ENCODE peak calls at places on chromosomes 16 and 17, in six cellular contexts. C is progenitor cell of endocrine pancreas, G is HFF-Myc, P is left ventricle myocardium inferior, I is tibial nerve, T is cardiac muscle cell. K is an unnamed sample.

GRCh38 chr16:58515871-58516767 is 802 bp downstream of the SETD6 start:
- DNase-seq in P (no peak), G (no peak), C (no peak), I (no peak), T (peak; percentile 37), K (no peak)

GRCh38 chr17:32287804-32288511 is 22.3 kb downstream of the RHBDL3 start:
- DNase-seq in C (no peak), T (no peak), I (no peak), P (no peak), G (no peak), K (no peak)

GRCh38 chr17:42819939-42820535 is 4.0 kb downstream of the BECN1 start:
- DNase-seq in G (no peak), C (peak; percentile 28), I (no peak), T (peak; percentile 75), P (peak; percentile 40), K (no peak)

GRCh38 chr17:82449136-82449882 is 1.2 kb downstream of the CYBC1 start:
- DNase-seq in I (no peak), T (no peak), G (no peak), P (no peak), C (no peak), K (no peak)

GRCh38 chr17:78748730-78749317 is 33.2 kb downstream of the CYTH1 start:
- DNase-seq in G (peak; percentile 51), P (peak; percentile 50), C (no peak), T (no peak), I (peak; percentile 52), K (no peak)

GRCh38 chr16:5768445-5768844 is 670.9 kb upstream of the EEF2KMT start:
- DNase-seq in P (no peak), G (no peak), T (no peak), C (no peak), I (no peak), K (no peak)

GRCh38 chr16:4972938-4973587 is 14.9 kb downstream of the SEC14L5 start:
- DNase-seq in T (no peak), C (no peak), G (no peak), I (no peak), P (no peak), K (no peak)

GRCh38 chr16:55999683-56000082 is 124.5 kb upstream of the CES5A start:
- DNase-seq in G (no peak), I (no peak), P (no peak), C (no peak), T (no peak), K (no peak)

GRCh38 chr17:38701504-38702165 is 3.4 kb upstream of the MLLT6 start:
- DNase-seq in G (no peak), C (no peak), P (no peak), I (no peak), T (no peak), K (no peak)

GRCh38 chr17:70041061-70041460 is 34.0 kb upstream of the KCNJ16 start:
- DNase-seq in P (no peak), G (no peak), I (no peak), T (no peak), C (no peak), K (no peak)

GRCh38 chr16:84458606-84459516 is 45.6 kb downstream of the MEAK7 start:
- DNase-seq in I (no peak), G (no peak), C (no peak), P (no peak), T (no peak), K (peak; percentile 59)

GRCh38 chr17:4599505-4600281 is 15.4 kb downstream of the SMTNL2 start:
- DNase-seq in C (no peak), G (no peak), T (peak; percentile 57), P (peak; percentile 73), I (no peak), K (no peak)

GRCh38 chr16:75491876-75492275 is 3.4 kb downstream of the CHST6 start:
- DNase-seq in P (no peak), C (no peak), T (peak; percentile 4), I (no peak), G (no peak), K (no peak)

GRCh38 chr17:48181653-48182052 is 74.1 kb downstream of the SNX11 start:
- DNase-seq in G (no peak), I (no peak), T (peak; percentile 40), C (no peak), P (no peak), K (no peak)
- TF ChIP-seq CTCF in G (peak; percentile 49), I (no peak), T (peak; percentile 38), C (peak; percentile 48), P (peak; percentile 16), K (peak; percentile 57)

DNA sequence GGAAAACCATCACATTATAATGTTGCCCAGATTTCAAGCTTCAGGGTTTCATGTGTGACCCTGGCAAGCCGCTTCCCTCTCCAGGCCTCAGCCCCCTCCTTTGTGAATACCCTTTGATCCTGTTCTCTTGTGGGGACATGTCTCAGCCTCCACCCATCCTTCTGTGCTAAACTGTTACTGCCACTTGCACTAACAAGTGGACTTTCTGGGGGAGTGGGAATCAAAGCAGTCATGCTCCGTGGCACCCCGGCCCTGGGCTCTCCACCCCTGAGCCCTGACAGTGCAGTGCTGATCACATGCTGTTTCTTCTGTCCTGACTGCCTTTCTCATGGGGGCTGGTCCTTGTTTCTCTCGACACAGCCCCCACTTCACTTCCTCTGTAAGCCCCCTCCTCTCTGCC is 9.7 kb upstream of the DCAF7 start:
- DNase-seq in C (no peak), I (no peak), G (no peak), P (no peak), T (no peak), K (no peak)
- TF ChIP-seq CTCF in C (no peak), I (no peak), G (no peak), P (no peak), T (no peak), K (no peak)

DNA sequence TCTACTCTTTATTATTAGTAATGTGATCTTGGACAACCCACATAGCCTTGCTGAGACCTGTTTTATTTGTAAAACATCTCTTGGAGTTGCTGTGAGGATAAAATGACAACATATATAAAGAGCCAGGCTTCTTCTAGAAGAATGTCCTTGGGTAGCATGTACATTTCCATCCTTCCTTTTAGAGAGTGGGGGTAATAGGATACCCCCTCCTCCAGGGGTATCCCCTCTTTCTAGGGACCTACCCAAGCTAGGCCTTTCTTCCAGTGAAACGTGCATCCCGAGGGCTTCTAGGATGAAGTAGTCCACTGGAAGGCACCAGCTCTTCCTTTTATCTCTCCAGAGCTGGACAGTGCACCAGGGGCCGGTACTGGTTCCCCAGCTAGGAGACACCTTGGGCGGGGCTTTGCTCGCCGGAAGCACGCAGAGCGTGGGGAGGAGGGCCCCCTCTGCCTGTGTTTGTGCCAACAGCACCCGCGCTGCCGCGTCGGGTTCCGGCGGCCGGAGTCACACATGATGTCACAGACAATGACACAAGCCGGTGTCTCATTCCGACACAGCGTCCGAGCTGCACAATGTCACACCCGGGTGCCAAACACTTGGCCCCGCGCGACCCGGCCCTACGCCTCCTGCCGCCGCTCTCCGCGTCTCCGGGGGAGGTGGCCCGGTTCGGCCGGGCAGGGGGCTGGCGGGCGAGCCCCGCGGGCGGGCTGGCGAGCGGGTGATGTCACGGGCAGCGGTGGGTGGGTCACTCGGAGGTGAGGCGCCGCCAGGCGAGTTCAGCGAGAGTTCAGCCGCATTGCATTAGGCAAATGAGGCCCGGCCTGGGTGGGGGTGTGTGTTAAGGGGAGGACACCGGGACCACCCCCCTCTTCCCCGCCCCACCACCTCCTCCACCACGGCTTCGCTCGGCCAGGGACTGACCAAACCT is 23.4 kb downstream of the GJD3 start:
- DNase-seq in T (peak; percentile 79), G (no peak), P (peak; percentile 92), I (peak; percentile 85), C (peak; percentile 81), K (peak; percentile 86)
- TF ChIP-seq CTCF in T (no peak), G (no peak), P (no peak), I (peak; percentile 31), C (peak; percentile 37), K (peak; percentile 17)

GRCh38 chr17:75011788-75012319 is 616 bp upstream of the MRPL58 start:
- DNase-seq in C (no peak), I (peak; percentile 49), T (no peak), G (peak; percentile 61), P (peak; percentile 61), K (no peak)

GRCh38 chr17:75009139-75009724 is 3.2 kb upstream of the MRPL58 start:
- DNase-seq in G (no peak), P (no peak), C (no peak), T (no peak), I (no peak), K (no peak)

GRCh38 chr17:75013077-75013391 is 564 bp downstream of the MRPL58 start:
- DNase-seq in C (no peak), G (no peak), I (no peak), P (no peak), T (no peak), K (no peak)

GRCh38 chr17:75010683-75011406 is 1.6 kb upstream of the MRPL58 start:
- DNase-seq in P (peak; percentile 54), C (no peak), I (no peak), T (no peak), G (no peak), K (no peak)

DNA sequence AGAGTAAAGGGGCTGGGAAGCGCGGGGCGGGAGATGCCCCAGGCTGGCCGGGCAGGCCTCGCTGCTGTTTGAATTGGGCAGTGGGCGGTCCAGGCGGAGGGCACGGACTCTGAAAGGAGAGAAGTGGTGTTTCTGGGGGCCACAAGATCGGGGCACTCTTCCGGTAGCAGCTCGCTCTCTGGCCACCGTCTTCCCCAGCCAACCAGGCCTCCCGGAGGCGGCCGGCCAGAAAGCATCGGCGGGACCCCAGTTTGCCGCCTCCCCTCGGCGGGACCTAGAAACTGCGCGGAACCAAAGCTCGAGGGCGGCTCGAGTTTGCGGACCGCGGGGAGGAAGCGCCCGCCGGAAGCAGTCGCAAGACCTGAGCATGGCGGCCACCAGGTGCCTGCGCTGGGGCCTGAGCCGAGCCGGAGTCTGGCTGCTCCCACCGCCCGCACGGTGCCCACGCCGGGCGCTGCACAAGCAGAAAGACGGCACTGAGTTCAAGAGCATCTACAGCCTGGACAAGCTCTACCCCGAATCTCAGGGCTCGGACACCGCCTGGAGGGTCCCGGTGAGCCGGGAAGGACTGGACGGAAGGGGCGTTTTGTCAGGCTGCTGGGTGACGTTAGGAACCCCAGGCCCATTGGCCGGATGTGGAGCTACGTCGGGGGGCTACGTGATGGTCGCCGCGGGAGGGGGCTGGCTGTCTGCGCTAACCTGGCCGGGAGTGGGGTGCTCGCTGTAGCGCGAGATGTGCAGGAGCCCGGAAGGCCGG is at the start of gene MRPL58:
- DNase-seq in P (peak; percentile 85), C (peak; percentile 80), T (peak; percentile 93), I (peak; percentile 53), G (peak; percentile 56), K (peak; percentile 90)
- TF ChIP-seq CTCF in P (peak; percentile 74), C (peak; percentile 59), T (peak; percentile 63), I (peak; percentile 50), G (peak; percentile 39), K (peak; percentile 73)

DNA sequence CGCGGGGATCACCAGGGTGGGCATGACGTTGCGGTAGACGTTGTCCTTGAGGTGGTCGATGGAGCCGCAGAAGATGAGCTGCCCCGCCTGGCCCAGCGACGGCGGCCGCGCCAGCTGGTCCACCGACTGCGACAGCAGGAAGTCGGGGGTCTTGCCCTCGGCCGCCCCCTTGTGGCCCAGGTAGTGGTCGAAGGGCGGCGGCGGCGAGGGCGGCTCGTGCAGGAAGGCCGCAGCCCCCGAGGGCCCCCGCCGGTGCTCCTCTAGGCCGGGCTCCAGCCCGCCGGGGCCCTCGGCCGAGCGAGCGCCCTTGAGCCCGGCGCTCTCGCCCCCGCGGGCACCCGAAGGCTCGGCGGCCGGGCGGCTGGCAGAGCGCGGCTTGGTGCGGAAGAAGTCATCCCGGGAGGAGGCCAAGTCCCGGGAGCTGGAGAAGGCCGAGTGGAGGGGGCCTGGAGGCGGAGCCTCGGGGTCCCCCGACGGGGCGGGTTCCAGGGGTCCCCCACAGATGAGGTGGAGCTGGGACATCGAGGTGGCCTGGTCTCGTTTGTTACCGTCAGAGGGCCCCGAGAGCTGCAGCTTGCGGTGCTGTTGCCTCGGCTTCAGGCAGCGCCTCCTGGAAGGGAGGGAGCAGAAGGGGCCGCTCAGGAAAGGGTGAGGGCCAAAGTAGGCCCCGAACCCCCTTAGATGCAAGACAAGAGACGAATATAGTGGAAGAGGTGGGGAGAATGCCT is 8.9 kb downstream of the FAM171A2 start:
- DNase-seq in P (peak; percentile 60), G (no peak), I (no peak), T (peak; percentile 79), C (peak; percentile 70), K (no peak)
- TF ChIP-seq CTCF in P (peak; percentile 55), G (peak; percentile 18), I (peak; percentile 17), T (peak; percentile 27), C (peak; percentile 76), K (peak; percentile 78)